ENCODE peak calls at places on chromosomes 12 and 14, in nine cellular contexts. One of them, this sample, is unnamed.

GRCh38 chr12:62971769-62972525 is 37.0 kb upstream of the PPM1H start:
- DNase-seq in GM20000: no peak
- DNase-seq in hippocampal formation: no peak
- DNase-seq in stimulated activated CD4-positive, alpha-beta T cell treated with anti-CD3 and anti-CD28 coated beads, Interleukin-2, amount 100 ng/mL, for 48 hours: no peak
- DNase-seq in GM23248: no peak
- DNase-seq in stimulated activated naive CD4-positive, alpha-beta T cell: no peak
- DNase-seq in type B pancreatic cell: no peak
- DNase-seq in activated CD4-positive, CD25-positive, alpha-beta regulatory T cell treated with anti-CD3 and anti-CD28 coated beads, Interleukin-2, amount 50 U/mL, for 72 hours: no peak
- DNase-seq in Karpas-422: no peak
- DNase-seq in this sample: no peak

GRCh38 chr12:66143868-66144267 is 13.3 kb upstream of the LLPH start:
- DNase-seq in stimulated activated naive CD4-positive, alpha-beta T cell: no peak
- DNase-seq in GM20000: no peak
- DNase-seq in activated CD4-positive, CD25-positive, alpha-beta regulatory T cell treated with anti-CD3 and anti-CD28 coated beads, Interleukin-2, amount 50 U/mL, for 72 hours: no peak
- DNase-seq in Karpas-422: no peak
- DNase-seq in GM23248: no peak
- DNase-seq in hippocampal formation: no peak
- DNase-seq in type B pancreatic cell: no peak
- DNase-seq in stimulated activated CD4-positive, alpha-beta T cell treated with anti-CD3 and anti-CD28 coated beads, Interleukin-2, amount 100 ng/mL, for 48 hours: no peak
- DNase-seq in this sample: no peak

GRCh38 chr12:104138747-104139186 is 757 bp upstream of the NFYB start:
- DNase-seq in activated CD4-positive, CD25-positive, alpha-beta regulatory T cell treated with anti-CD3 and anti-CD28 coated beads, Interleukin-2, amount 50 U/mL, for 72 hours: no peak
- DNase-seq in Karpas-422: no peak
- DNase-seq in stimulated activated CD4-positive, alpha-beta T cell treated with anti-CD3 and anti-CD28 coated beads, Interleukin-2, amount 100 ng/mL, for 48 hours: no peak
- DNase-seq in type B pancreatic cell: no peak
- DNase-seq in GM23248: peak; percentile 41
- DNase-seq in hippocampal formation: no peak
- DNase-seq in stimulated activated naive CD4-positive, alpha-beta T cell: no peak
- DNase-seq in GM20000: peak; percentile 13
- DNase-seq in this sample: no peak

GRCh38 chr12:75212072-75212471 is 2.4 kb upstream of the KCNC2 start:
- DNase-seq in GM20000: no peak
- DNase-seq in stimulated activated naive CD4-positive, alpha-beta T cell: no peak
- DNase-seq in stimulated activated CD4-positive, alpha-beta T cell treated with anti-CD3 and anti-CD28 coated beads, Interleukin-2, amount 100 ng/mL, for 48 hours: no peak
- DNase-seq in hippocampal formation: no peak
- DNase-seq in GM23248: no peak
- DNase-seq in type B pancreatic cell: no peak
- DNase-seq in Karpas-422: no peak
- DNase-seq in activated CD4-positive, CD25-positive, alpha-beta regulatory T cell treated with anti-CD3 and anti-CD28 coated beads, Interleukin-2, amount 50 U/mL, for 72 hours: no peak
- DNase-seq in this sample: no peak

GRCh38 chr14:103549361-103550311 is 12.8 kb downstream of the BAG5 start:
- DNase-seq in GM20000: no peak
- DNase-seq in activated CD4-positive, CD25-positive, alpha-beta regulatory T cell treated with anti-CD3 and anti-CD28 coated beads, Interleukin-2, amount 50 U/mL, for 72 hours: no peak
- DNase-seq in GM23248: no peak
- DNase-seq in hippocampal formation: peak; percentile 85
- DNase-seq in type B pancreatic cell: no peak
- DNase-seq in stimulated activated naive CD4-positive, alpha-beta T cell: no peak
- DNase-seq in Karpas-422: no peak
- DNase-seq in stimulated activated CD4-positive, alpha-beta T cell treated with anti-CD3 and anti-CD28 coated beads, Interleukin-2, amount 100 ng/mL, for 48 hours: no peak
- DNase-seq in this sample: peak; percentile 48

GRCh38 chr12:31226639-31227038 is 99.3 kb downstream of the SINHCAF start:
- DNase-seq in GM23248: no peak
- DNase-seq in activated CD4-positive, CD25-positive, alpha-beta regulatory T cell treated with anti-CD3 and anti-CD28 coated beads, Interleukin-2, amount 50 U/mL, for 72 hours: no peak
- DNase-seq in stimulated activated CD4-positive, alpha-beta T cell treated with anti-CD3 and anti-CD28 coated beads, Interleukin-2, amount 100 ng/mL, for 48 hours: no peak
- DNase-seq in stimulated activated naive CD4-positive, alpha-beta T cell: no peak
- DNase-seq in type B pancreatic cell: no peak
- DNase-seq in hippocampal formation: peak; percentile 8
- DNase-seq in GM20000: no peak
- DNase-seq in Karpas-422: no peak
- DNase-seq in this sample: no peak

GRCh38 chr12:1595690-1596347 is 1.4 kb upstream of the FBXL14 start:
- DNase-seq in stimulated activated naive CD4-positive, alpha-beta T cell: no peak
- DNase-seq in Karpas-422: no peak
- DNase-seq in stimulated activated CD4-positive, alpha-beta T cell treated with anti-CD3 and anti-CD28 coated beads, Interleukin-2, amount 100 ng/mL, for 48 hours: no peak
- DNase-seq in GM23248: peak; percentile 80
- DNase-seq in type B pancreatic cell: no peak
- DNase-seq in GM20000: no peak
- DNase-seq in hippocampal formation: no peak
- DNase-seq in activated CD4-positive, CD25-positive, alpha-beta regulatory T cell treated with anti-CD3 and anti-CD28 coated beads, Interleukin-2, amount 50 U/mL, for 72 hours: no peak
- DNase-seq in this sample: no peak

GRCh38 chr14:37443461-37443860 is 151.6 kb downstream of the FOXA1 start:
- DNase-seq in stimulated activated naive CD4-positive, alpha-beta T cell: no peak
- DNase-seq in stimulated activated CD4-positive, alpha-beta T cell treated with anti-CD3 and anti-CD28 coated beads, Interleukin-2, amount 100 ng/mL, for 48 hours: no peak
- DNase-seq in GM23248: peak; percentile 25
- DNase-seq in type B pancreatic cell: no peak
- DNase-seq in Karpas-422: no peak
- DNase-seq in GM20000: no peak
- DNase-seq in activated CD4-positive, CD25-positive, alpha-beta regulatory T cell treated with anti-CD3 and anti-CD28 coated beads, Interleukin-2, amount 50 U/mL, for 72 hours: no peak
- DNase-seq in hippocampal formation: no peak
- DNase-seq in this sample: no peak

GRCh38 chr12:96522283-96522682 is 32.9 kb downstream of the CFAP54 start:
- DNase-seq in GM20000: no peak
- DNase-seq in stimulated activated naive CD4-positive, alpha-beta T cell: no peak
- DNase-seq in Karpas-422: no peak
- DNase-seq in GM23248: no peak
- DNase-seq in hippocampal formation: no peak
- DNase-seq in activated CD4-positive, CD25-positive, alpha-beta regulatory T cell treated with anti-CD3 and anti-CD28 coated beads, Interleukin-2, amount 50 U/mL, for 72 hours: no peak
- DNase-seq in type B pancreatic cell: no peak
- DNase-seq in stimulated activated CD4-positive, alpha-beta T cell treated with anti-CD3 and anti-CD28 coated beads, Interleukin-2, amount 100 ng/mL, for 48 hours: no peak
- DNase-seq in this sample: no peak

GRCh38 chr14:103031956-103032355 is 25.4 kb downstream of the CDC42BPB start:
- DNase-seq in stimulated activated CD4-positive, alpha-beta T cell treated with anti-CD3 and anti-CD28 coated beads, Interleukin-2, amount 100 ng/mL, for 48 hours: no peak
- DNase-seq in GM23248: peak; percentile 39
- DNase-seq in stimulated activated naive CD4-positive, alpha-beta T cell: no peak
- DNase-seq in type B pancreatic cell: no peak
- DNase-seq in GM20000: no peak
- DNase-seq in Karpas-422: peak; percentile 63
- DNase-seq in hippocampal formation: no peak
- DNase-seq in activated CD4-positive, CD25-positive, alpha-beta regulatory T cell treated with anti-CD3 and anti-CD28 coated beads, Interleukin-2, amount 50 U/mL, for 72 hours: no peak
- DNase-seq in this sample: peak; percentile 50

GRCh38 chr12:62103736-62104135 is 156.5 kb upstream of the USP15 start:
- DNase-seq in type B pancreatic cell: no peak
- DNase-seq in stimulated activated naive CD4-positive, alpha-beta T cell: no peak
- DNase-seq in GM20000: no peak
- DNase-seq in activated CD4-positive, CD25-positive, alpha-beta regulatory T cell treated with anti-CD3 and anti-CD28 coated beads, Interleukin-2, amount 50 U/mL, for 72 hours: no peak
- DNase-seq in stimulated activated CD4-positive, alpha-beta T cell treated with anti-CD3 and anti-CD28 coated beads, Interleukin-2, amount 100 ng/mL, for 48 hours: no peak
- DNase-seq in GM23248: no peak
- DNase-seq in Karpas-422: peak; percentile 1
- DNase-seq in hippocampal formation: no peak
- DNase-seq in this sample: no peak

GRCh38 chr12:66803972-66804371 is 125.1 kb upstream of the GRIP1 start:
- DNase-seq in type B pancreatic cell: no peak
- DNase-seq in activated CD4-positive, CD25-positive, alpha-beta regulatory T cell treated with anti-CD3 and anti-CD28 coated beads, Interleukin-2, amount 50 U/mL, for 72 hours: no peak
- DNase-seq in stimulated activated naive CD4-positive, alpha-beta T cell: no peak
- DNase-seq in stimulated activated CD4-positive, alpha-beta T cell treated with anti-CD3 and anti-CD28 coated beads, Interleukin-2, amount 100 ng/mL, for 48 hours: no peak
- DNase-seq in Karpas-422: no peak
- DNase-seq in hippocampal formation: no peak
- DNase-seq in GM20000: no peak
- DNase-seq in GM23248: peak; percentile 14
- DNase-seq in this sample: no peak

GRCh38 chr12:89450922-89451321 is 73.7 kb downstream of the GALNT4 start:
- DNase-seq in type B pancreatic cell: no peak
- DNase-seq in hippocampal formation: no peak
- DNase-seq in GM20000: no peak
- DNase-seq in Karpas-422: no peak
- DNase-seq in stimulated activated naive CD4-positive, alpha-beta T cell: no peak
- DNase-seq in stimulated activated CD4-positive, alpha-beta T cell treated with anti-CD3 and anti-CD28 coated beads, Interleukin-2, amount 100 ng/mL, for 48 hours: no peak
- DNase-seq in GM23248: peak; percentile 51
- DNase-seq in activated CD4-positive, CD25-positive, alpha-beta regulatory T cell treated with anti-CD3 and anti-CD28 coated beads, Interleukin-2, amount 50 U/mL, for 72 hours: no peak
- DNase-seq in this sample: no peak

GRCh38 chr12:89468648-89469326 is 55.8 kb downstream of the GALNT4 start:
- DNase-seq in hippocampal formation: no peak
- DNase-seq in type B pancreatic cell: no peak
- DNase-seq in GM23248: no peak
- DNase-seq in stimulated activated CD4-positive, alpha-beta T cell treated with anti-CD3 and anti-CD28 coated beads, Interleukin-2, amount 100 ng/mL, for 48 hours: no peak
- DNase-seq in Karpas-422: no peak
- DNase-seq in GM20000: peak; percentile 37
- DNase-seq in activated CD4-positive, CD25-positive, alpha-beta regulatory T cell treated with anti-CD3 and anti-CD28 coated beads, Interleukin-2, amount 50 U/mL, for 72 hours: no peak
- DNase-seq in stimulated activated naive CD4-positive, alpha-beta T cell: peak; percentile 22
- DNase-seq in this sample: no peak

GRCh38 chr14:55948399-55948798 is 169.8 kb upstream of the PELI2 start:
- DNase-seq in hippocampal formation: no peak
- DNase-seq in stimulated activated CD4-positive, alpha-beta T cell treated with anti-CD3 and anti-CD28 coated beads, Interleukin-2, amount 100 ng/mL, for 48 hours: no peak
- DNase-seq in Karpas-422: no peak
- DNase-seq in GM20000: no peak
- DNase-seq in type B pancreatic cell: no peak
- DNase-seq in stimulated activated naive CD4-positive, alpha-beta T cell: no peak
- DNase-seq in activated CD4-positive, CD25-positive, alpha-beta regulatory T cell treated with anti-CD3 and anti-CD28 coated beads, Interleukin-2, amount 50 U/mL, for 72 hours: no peak
- DNase-seq in GM23248: no peak
- DNase-seq in this sample: no peak

GRCh38 chr12:67803450-67804034 is 155.0 kb downstream of the DYRK2 start:
- DNase-seq in type B pancreatic cell: no peak
- DNase-seq in hippocampal formation: no peak
- DNase-seq in GM23248: no peak
- DNase-seq in GM20000: no peak
- DNase-seq in activated CD4-positive, CD25-positive, alpha-beta regulatory T cell treated with anti-CD3 and anti-CD28 coated beads, Interleukin-2, amount 50 U/mL, for 72 hours: no peak
- DNase-seq in stimulated activated naive CD4-positive, alpha-beta T cell: no peak
- DNase-seq in stimulated activated CD4-positive, alpha-beta T cell treated with anti-CD3 and anti-CD28 coated beads, Interleukin-2, amount 100 ng/mL, for 48 hours: no peak
- DNase-seq in Karpas-422: no peak
- DNase-seq in this sample: no peak

GRCh38 chr12:108854055-108854452 is 3.3 kb downstream of the SSH1 start:
- DNase-seq in GM20000: no peak
- DNase-seq in type B pancreatic cell: no peak
- DNase-seq in hippocampal formation: no peak
- DNase-seq in activated CD4-positive, CD25-positive, alpha-beta regulatory T cell treated with anti-CD3 and anti-CD28 coated beads, Interleukin-2, amount 50 U/mL, for 72 hours: no peak
- DNase-seq in stimulated activated naive CD4-positive, alpha-beta T cell: no peak
- DNase-seq in Karpas-422: no peak
- DNase-seq in stimulated activated CD4-positive, alpha-beta T cell treated with anti-CD3 and anti-CD28 coated beads, Interleukin-2, amount 100 ng/mL, for 48 hours: no peak
- DNase-seq in GM23248: peak; percentile 91
- DNase-seq in this sample: no peak

GRCh38 chr12:115224031-115224430 is 540.1 kb upstream of the TBX3 start:
- DNase-seq in activated CD4-positive, CD25-positive, alpha-beta regulatory T cell treated with anti-CD3 and anti-CD28 coated beads, Interleukin-2, amount 50 U/mL, for 72 hours: no peak
- DNase-seq in type B pancreatic cell: no peak
- DNase-seq in hippocampal formation: no peak
- DNase-seq in GM20000: no peak
- DNase-seq in stimulated activated CD4-positive, alpha-beta T cell treated with anti-CD3 and anti-CD28 coated beads, Interleukin-2, amount 100 ng/mL, for 48 hours: no peak
- DNase-seq in GM23248: peak; percentile 27
- DNase-seq in stimulated activated naive CD4-positive, alpha-beta T cell: no peak
- DNase-seq in Karpas-422: no peak
- DNase-seq in this sample: no peak

GRCh38 chr14:23284654-23285529 is 1.0 kb downstream of the HOMEZ start:
- DNase-seq in activated CD4-positive, CD25-positive, alpha-beta regulatory T cell treated with anti-CD3 and anti-CD28 coated beads, Interleukin-2, amount 50 U/mL, for 72 hours: no peak
- DNase-seq in Karpas-422: peak; percentile 69
- DNase-seq in GM20000: peak; percentile 62
- DNase-seq in stimulated activated CD4-positive, alpha-beta T cell treated with anti-CD3 and anti-CD28 coated beads, Interleukin-2, amount 100 ng/mL, for 48 hours: no peak
- DNase-seq in GM23248: peak; percentile 51
- DNase-seq in type B pancreatic cell: no peak
- DNase-seq in hippocampal formation: no peak
- DNase-seq in stimulated activated naive CD4-positive, alpha-beta T cell: no peak
- DNase-seq in this sample: no peak

GRCh38 chr12:107762874-107763273 is 1.9 kb upstream of the PRDM4 start:
- DNase-seq in stimulated activated naive CD4-positive, alpha-beta T cell: no peak
- DNase-seq in activated CD4-positive, CD25-positive, alpha-beta regulatory T cell treated with anti-CD3 and anti-CD28 coated beads, Interleukin-2, amount 50 U/mL, for 72 hours: no peak
- DNase-seq in GM20000: no peak
- DNase-seq in type B pancreatic cell: no peak
- DNase-seq in Karpas-422: no peak
- DNase-seq in hippocampal formation: no peak
- DNase-seq in GM23248: no peak
- DNase-seq in stimulated activated CD4-positive, alpha-beta T cell treated with anti-CD3 and anti-CD28 coated beads, Interleukin-2, amount 100 ng/mL, for 48 hours: no peak
- DNase-seq in this sample: no peak

GRCh38 chr12:123531091-123531490 is 2.4 kb downstream of the RILPL1 start:
- DNase-seq in GM23248: no peak
- DNase-seq in activated CD4-positive, CD25-positive, alpha-beta regulatory T cell treated with anti-CD3 and anti-CD28 coated beads, Interleukin-2, amount 50 U/mL, for 72 hours: no peak
- DNase-seq in stimulated activated naive CD4-positive, alpha-beta T cell: no peak
- DNase-seq in hippocampal formation: no peak
- DNase-seq in GM20000: no peak
- DNase-seq in Karpas-422: no peak
- DNase-seq in stimulated activated CD4-positive, alpha-beta T cell treated with anti-CD3 and anti-CD28 coated beads, Interleukin-2, amount 100 ng/mL, for 48 hours: no peak
- DNase-seq in type B pancreatic cell: no peak
- DNase-seq in this sample: no peak

GRCh38 chr14:77498120-77498979 is at the start of gene ISM2:
- DNase-seq in type B pancreatic cell: no peak
- DNase-seq in activated CD4-positive, CD25-positive, alpha-beta regulatory T cell treated with anti-CD3 and anti-CD28 coated beads, Interleukin-2, amount 50 U/mL, for 72 hours: peak; percentile 40
- DNase-seq in hippocampal formation: peak; percentile 3
- DNase-seq in GM20000: peak; percentile 89
- DNase-seq in GM23248: peak; percentile 75
- DNase-seq in stimulated activated CD4-positive, alpha-beta T cell treated with anti-CD3 and anti-CD28 coated beads, Interleukin-2, amount 100 ng/mL, for 48 hours: peak; percentile 26
- DNase-seq in stimulated activated naive CD4-positive, alpha-beta T cell: peak; percentile 5
- DNase-seq in Karpas-422: peak; percentile 86
- DNase-seq in this sample: peak; percentile 61

GRCh38 chr14:85596562-85596961 is 66.6 kb downstream of the FLRT2 start:
- DNase-seq in stimulated activated naive CD4-positive, alpha-beta T cell: no peak
- DNase-seq in type B pancreatic cell: no peak
- DNase-seq in hippocampal formation: no peak
- DNase-seq in stimulated activated CD4-positive, alpha-beta T cell treated with anti-CD3 and anti-CD28 coated beads, Interleukin-2, amount 100 ng/mL, for 48 hours: no peak
- DNase-seq in GM23248: no peak
- DNase-seq in Karpas-422: no peak
- DNase-seq in activated CD4-positive, CD25-positive, alpha-beta regulatory T cell treated with anti-CD3 and anti-CD28 coated beads, Interleukin-2, amount 50 U/mL, for 72 hours: no peak
- DNase-seq in GM20000: no peak
- DNase-seq in this sample: no peak

GRCh38 chr12:18296909-18297280 is 35.6 kb downstream of the PIK3C2G start:
- DNase-seq in hippocampal formation: no peak
- DNase-seq in GM23248: no peak
- DNase-seq in activated CD4-positive, CD25-positive, alpha-beta regulatory T cell treated with anti-CD3 and anti-CD28 coated beads, Interleukin-2, amount 50 U/mL, for 72 hours: no peak
- DNase-seq in stimulated activated naive CD4-positive, alpha-beta T cell: no peak
- DNase-seq in stimulated activated CD4-positive, alpha-beta T cell treated with anti-CD3 and anti-CD28 coated beads, Interleukin-2, amount 100 ng/mL, for 48 hours: no peak
- DNase-seq in GM20000: no peak
- DNase-seq in Karpas-422: no peak
- DNase-seq in type B pancreatic cell: no peak
- DNase-seq in this sample: no peak

GRCh38 chr14:103118663-103119404 is 4.4 kb upstream of the TNFAIP2 start:
- DNase-seq in stimulated activated CD4-positive, alpha-beta T cell treated with anti-CD3 and anti-CD28 coated beads, Interleukin-2, amount 100 ng/mL, for 48 hours: no peak
- DNase-seq in hippocampal formation: no peak
- DNase-seq in GM20000: no peak
- DNase-seq in Karpas-422: no peak
- DNase-seq in stimulated activated naive CD4-positive, alpha-beta T cell: no peak
- DNase-seq in type B pancreatic cell: no peak
- DNase-seq in GM23248: no peak
- DNase-seq in activated CD4-positive, CD25-positive, alpha-beta regulatory T cell treated with anti-CD3 and anti-CD28 coated beads, Interleukin-2, amount 50 U/mL, for 72 hours: no peak
- DNase-seq in this sample: peak; percentile 66

GRCh38 chr12:62435337-62436163 is 31.1 kb upstream of the MON2 start:
- DNase-seq in GM20000: peak; percentile 55
- DNase-seq in hippocampal formation: peak; percentile 4
- DNase-seq in stimulated activated CD4-positive, alpha-beta T cell treated with anti-CD3 and anti-CD28 coated beads, Interleukin-2, amount 100 ng/mL, for 48 hours: no peak
- DNase-seq in type B pancreatic cell: no peak
- DNase-seq in Karpas-422: peak; percentile 77
- DNase-seq in GM23248: peak; percentile 81
- DNase-seq in activated CD4-positive, CD25-positive, alpha-beta regulatory T cell treated with anti-CD3 and anti-CD28 coated beads, Interleukin-2, amount 50 U/mL, for 72 hours: peak; percentile 31
- DNase-seq in stimulated activated naive CD4-positive, alpha-beta T cell: peak; percentile 44
- DNase-seq in this sample: peak; percentile 51

GRCh38 chr12:116143883-116144266 is 133.6 kb downstream of the MED13L start:
- DNase-seq in type B pancreatic cell: no peak
- DNase-seq in activated CD4-positive, CD25-positive, alpha-beta regulatory T cell treated with anti-CD3 and anti-CD28 coated beads, Interleukin-2, amount 50 U/mL, for 72 hours: no peak
- DNase-seq in GM20000: no peak
- DNase-seq in GM23248: peak; percentile 80
- DNase-seq in stimulated activated naive CD4-positive, alpha-beta T cell: no peak
- DNase-seq in stimulated activated CD4-positive, alpha-beta T cell treated with anti-CD3 and anti-CD28 coated beads, Interleukin-2, amount 100 ng/mL, for 48 hours: no peak
- DNase-seq in hippocampal formation: no peak
- DNase-seq in Karpas-422: no peak
- DNase-seq in this sample: no peak

GRCh38 chr14:69059658-69060648 is 80.9 kb upstream of the ACTN1 start:
- DNase-seq in hippocampal formation: no peak
- DNase-seq in stimulated activated CD4-positive, alpha-beta T cell treated with anti-CD3 and anti-CD28 coated beads, Interleukin-2, amount 100 ng/mL, for 48 hours: no peak
- DNase-seq in Karpas-422: no peak
- DNase-seq in activated CD4-positive, CD25-positive, alpha-beta regulatory T cell treated with anti-CD3 and anti-CD28 coated beads, Interleukin-2, amount 50 U/mL, for 72 hours: no peak
- DNase-seq in GM20000: no peak
- DNase-seq in GM23248: peak; percentile 99
- DNase-seq in type B pancreatic cell: no peak
- DNase-seq in stimulated activated naive CD4-positive, alpha-beta T cell: no peak
- DNase-seq in this sample: no peak

GRCh38 chr12:46523446-46523845 is 150.9 kb upstream of the SLC38A2 start:
- DNase-seq in stimulated activated naive CD4-positive, alpha-beta T cell: no peak
- DNase-seq in activated CD4-positive, CD25-positive, alpha-beta regulatory T cell treated with anti-CD3 and anti-CD28 coated beads, Interleukin-2, amount 50 U/mL, for 72 hours: no peak
- DNase-seq in type B pancreatic cell: no peak
- DNase-seq in Karpas-422: no peak
- DNase-seq in hippocampal formation: no peak
- DNase-seq in GM23248: no peak
- DNase-seq in stimulated activated CD4-positive, alpha-beta T cell treated with anti-CD3 and anti-CD28 coated beads, Interleukin-2, amount 100 ng/mL, for 48 hours: no peak
- DNase-seq in GM20000: no peak
- DNase-seq in this sample: no peak

GRCh38 chr12:123054371-123054770 is 73.9 kb downstream of the ARL6IP4 start:
- DNase-seq in hippocampal formation: no peak
- DNase-seq in Karpas-422: no peak
- DNase-seq in GM23248: no peak
- DNase-seq in type B pancreatic cell: no peak
- DNase-seq in stimulated activated naive CD4-positive, alpha-beta T cell: no peak
- DNase-seq in activated CD4-positive, CD25-positive, alpha-beta regulatory T cell treated with anti-CD3 and anti-CD28 coated beads, Interleukin-2, amount 50 U/mL, for 72 hours: no peak
- DNase-seq in stimulated activated CD4-positive, alpha-beta T cell treated with anti-CD3 and anti-CD28 coated beads, Interleukin-2, amount 100 ng/mL, for 48 hours: no peak
- DNase-seq in GM20000: no peak
- DNase-seq in this sample: no peak

GRCh38 chr14:101820283-101820798 is 58.8 kb downstream of the PPP2R5C start:
- DNase-seq in stimulated activated CD4-positive, alpha-beta T cell treated with anti-CD3 and anti-CD28 coated beads, Interleukin-2, amount 100 ng/mL, for 48 hours: no peak
- DNase-seq in type B pancreatic cell: no peak
- DNase-seq in activated CD4-positive, CD25-positive, alpha-beta regulatory T cell treated with anti-CD3 and anti-CD28 coated beads, Interleukin-2, amount 50 U/mL, for 72 hours: no peak
- DNase-seq in GM20000: no peak
- DNase-seq in stimulated activated naive CD4-positive, alpha-beta T cell: peak; percentile 78
- DNase-seq in GM23248: no peak
- DNase-seq in Karpas-422: peak; percentile 64
- DNase-seq in hippocampal formation: no peak
- DNase-seq in this sample: no peak

This sample was measured in mucosa of descending colon.